ENCODE peak calls at places on chromosomes 1 and 21, in ten cellular contexts. Y, I, M, X, P, U, H, R, C and B are unnamed samples.

GRCh38 chr1:11765661-11766428 is 3.9 kb downstream of the C1orf167 start:
- DNase-seq in Y (no peak), I (no peak), M (no peak), X (no peak), P (no peak), U (no peak), H (no peak), R (no peak), C (no peak), B (no peak)

GRCh38 chr21:34077888-34078287 is 4.5 kb downstream of the MRPS6 start:
- DNase-seq in Y (no peak), I (no peak), M (no peak), X (no peak), P (no peak), U (no peak), H (no peak), R (no peak), C (no peak), B (no peak)

GRCh38 chr1:6967431-6968079 is 182.3 kb downstream of the CAMTA1 start:
- DNase-seq in Y (no peak), I (no peak), M (no peak), X (no peak), P (no peak), U (no peak), H (no peak), R (no peak), C (no peak), B (no peak)

GRCh38 chr1:177013273-177013672 is 151.2 kb downstream of the ASTN1 start:
- DNase-seq in Y (no peak), I (no peak), M (no peak), X (no peak), P (no peak), U (no peak), H (no peak), R (no peak), C (no peak), B (no peak)

GRCh38 chr1:34590211-34590623 is 164.6 kb upstream of the GJB5 start:
- DNase-seq in Y (no peak), I (no peak), M (no peak), X (peak), P (peak), U (peak), H (no peak), R (peak), C (no peak), B (peak)

GRCh38 chr1:159218846-159219636 is 14.4 kb downstream of the ACKR1 start:
- DNase-seq in Y (no peak), I (no peak), M (no peak), X (no peak), P (peak), U (no peak), H (no peak), R (no peak), C (no peak), B (no peak)

GRCh38 chr1:48523541-48523940 is 51.5 kb upstream of the SPATA6 start:
- DNase-seq in Y (no peak), I (no peak), M (no peak), X (no peak), P (peak), U (no peak), H (no peak), R (no peak), C (no peak), B (no peak)

GRCh38 chr21:31446206-31446900 is 102.3 kb upstream of the TIAM1 start:
- DNase-seq in Y (no peak), I (no peak), M (peak), X (no peak), P (no peak), U (no peak), H (no peak), R (no peak), C (no peak), B (no peak)

GRCh38 chr1:187067160-187067559 is 238.4 kb downstream of the PLA2G4A start:
- DNase-seq in Y (no peak), I (no peak), M (no peak), X (no peak), P (peak), U (peak), H (no peak), R (no peak), C (no peak), B (no peak)

GRCh38 chr1:1259119-1259488 is 12.6 kb upstream of the C1QTNF12 start:
- DNase-seq in Y (no peak), I (no peak), M (no peak), X (no peak), P (no peak), U (no peak), H (no peak), R (no peak), C (no peak), B (no peak)

GRCh38 chr1:168643152-168643551 is 66.7 kb downstream of the XCL1 start:
- DNase-seq in Y (no peak), I (no peak), M (no peak), X (no peak), P (no peak), U (no peak), H (peak), R (no peak), C (no peak), B (no peak)

GRCh38 chr1:174982971-174983689 is 16.6 kb upstream of the CACYBP start:
- DNase-seq in Y (no peak), I (no peak), M (peak), X (peak), P (peak), U (no peak), H (peak), R (peak), C (no peak), B (peak)

GRCh38 chr1:181645171-181645570 is 161.9 kb downstream of the CACNA1E start:
- DNase-seq in Y (no peak), I (no peak), M (no peak), X (no peak), P (no peak), U (no peak), H (no peak), R (no peak), C (no peak), B (no peak)

GRCh38 chr21:26753822-26754221 is 91.4 kb downstream of the ADAMTS1 start:
- DNase-seq in Y (no peak), I (no peak), M (no peak), X (no peak), P (no peak), U (no peak), H (no peak), R (no peak), C (no peak), B (no peak)

GRCh38 chr1:83950106-83950661 is 48.7 kb downstream of the TTLL7 start:
- DNase-seq in Y (no peak), I (no peak), M (no peak), X (no peak), P (no peak), U (no peak), H (no peak), R (no peak), C (no peak), B (no peak)

GRCh38 chr1:155050560-155051341 is at the start of gene ADAM15:
- DNase-seq in Y (no peak), I (peak), M (peak), X (peak), P (peak), U (peak), H (peak), R (peak), C (peak), B (peak)

GRCh38 chr1:39992229-39992628 is 37.3 kb downstream of the MFSD2A start:
- DNase-seq in Y (no peak), I (no peak), M (no peak), X (no peak), P (no peak), U (no peak), H (no peak), R (no peak), C (no peak), B (no peak)

GRCh38 chr1:151693057-151693651 is 23.4 kb downstream of the CELF3 start:
- DNase-seq in Y (no peak), I (no peak), M (no peak), X (peak), P (peak), U (peak), H (peak), R (peak), C (no peak), B (peak)

GRCh38 chr1:226657788-226658537 is 81.1 kb downstream of the ITPKB start:
- DNase-seq in Y (no peak), I (no peak), M (no peak), X (no peak), P (peak), U (no peak), H (no peak), R (no peak), C (no peak), B (peak)

GRCh38 chr1:168235937-168236336 is 10.1 kb downstream of the SFT2D2 start:
- DNase-seq in Y (no peak), I (no peak), M (no peak), X (no peak), P (no peak), U (no peak), H (no peak), R (no peak), C (no peak), B (no peak)

GRCh38 chr1:944341-945325 is 14.4 kb downstream of the NOC2L start:
- DNase-seq in Y (no peak), I (peak), M (no peak), X (no peak), P (no peak), U (no peak), H (peak), R (no peak), C (no peak), B (no peak)

GRCh38 chr1:202122639-202123335 is at the start of gene GPR37L1:
- DNase-seq in Y (no peak), I (peak), M (no peak), X (peak), P (no peak), U (peak), H (peak), R (peak), C (peak), B (no peak)

GRCh38 chr1:10744654-10745238 is 51.7 kb downstream of the CASZ1 start:
- DNase-seq in Y (no peak), I (no peak), M (no peak), X (no peak), P (no peak), U (no peak), H (no peak), R (no peak), C (no peak), B (no peak)

GRCh38 chr21:42455196-42455595 is 40.8 kb downstream of the RSPH1 start:
- DNase-seq in Y (no peak), I (no peak), M (no peak), X (no peak), P (no peak), U (no peak), H (no peak), R (no peak), C (no peak), B (peak)

GRCh38 chr21:37159053-37159776 is 86.2 kb downstream of the TTC3 start:
- DNase-seq in Y (no peak), I (no peak), M (peak), X (no peak), P (no peak), U (no peak), H (no peak), R (no peak), C (no peak), B (no peak)

GRCh38 chr1:197356723-197357533 is 88.9 kb downstream of the CRB1 start:
- DNase-seq in Y (no peak), I (no peak), M (no peak), X (peak), P (peak), U (peak), H (peak), R (peak), C (no peak), B (peak)

GRCh38 chr1:38106726-38107125 is 60.1 kb upstream of the POU3F1 start:
- DNase-seq in Y (no peak), I (no peak), M (no peak), X (no peak), P (no peak), U (no peak), H (no peak), R (no peak), C (no peak), B (no peak)

GRCh38 chr1:107702946-107703571 is 261.9 kb downstream of the VAV3 start:
- DNase-seq in Y (peak), I (no peak), M (no peak), X (no peak), P (no peak), U (no peak), H (peak), R (no peak), C (no peak), B (no peak)